ENCODE peak calls at places on chromosomes 2 and 18, in four cellular contexts. T is HepG2, M is K562, A is GM12878. S is an unnamed sample.

GRCh38 chr18:62258606-62259005 is 66.5 kb upstream of the TNFRSF11A start:
- DNase-seq in T (no peak), M (no peak), A (no peak), S (no peak)

GRCh38 chr2:156892449-156893335 is 364.8 kb upstream of the GALNT5 start:
- DNase-seq in T (peak; percentile 34), M (no peak), A (peak; percentile 7), S (no peak)

GRCh38 chr2:236867441-236868260 is 218.0 kb upstream of the COPS8 start:
- DNase-seq in T (no peak), M (no peak), A (no peak), S (no peak)

GRCh38 chr2:236505071-236505470 is 64.6 kb upstream of the ACKR3 start:
- DNase-seq in T (no peak), M (no peak), A (no peak), S (no peak)

GRCh38 chr2:193738892-193739291 is 1544.2 kb upstream of the TMEFF2 start:
- DNase-seq in T (no peak), M (no peak), A (no peak), S (no peak)

GRCh38 chr2:99938250-99938649 is 204.1 kb downstream of the AFF3 start:
- DNase-seq in T (no peak), M (no peak), A (no peak), S (no peak)

GRCh38 chr2:227016894-227017293 is 147.1 kb downstream of the COL4A4 start:
- DNase-seq in T (no peak), M (no peak), A (no peak), S (no peak)

GRCh38 chr2:237500681-237501424 is 13.8 kb downstream of the MLPH start:
- DNase-seq in T (no peak), M (no peak), A (no peak), S (no peak)

GRCh38 chr2:25362564-25363145 is 20.9 kb upstream of the DNMT3A start:
- DNase-seq in T (no peak), M (no peak), A (peak; percentile 80), S (no peak)

GRCh38 chr2:178205853-178206516 is 11.7 kb downstream of the OSBPL6 start:
- DNase-seq in T (no peak), M (no peak), A (no peak), S (no peak)

GRCh38 chr2:109615637-109616144 is 1.5 kb downstream of the SOWAHC start:
- DNase-seq in T (peak; percentile 73), M (no peak), A (no peak), S (peak; percentile 32)

GRCh38 chr2:14996306-14997014 is 363.9 kb downstream of the LRATD1 start:
- DNase-seq in T (no peak), M (no peak), A (no peak), S (no peak)

GRCh38 chr2:33267745-33268144 is 208.7 kb upstream of the RASGRP3 start:
- DNase-seq in T (no peak), M (no peak), A (no peak), S (no peak)

GRCh38 chr2:5782103-5782502 is 89.9 kb downstream of the SOX11 start:
- DNase-seq in T (no peak), M (no peak), A (no peak), S (no peak)

GRCh38 chr2:128805237-128805636 is 486.6 kb upstream of the HS6ST1 start:
- DNase-seq in T (no peak), M (no peak), A (no peak), S (no peak)

GRCh38 chr2:39416172-39416571 is 20.9 kb downstream of the MAP4K3 start:
- DNase-seq in T (no peak), M (no peak), A (no peak), S (no peak)

GRCh38 chr18:73835656-73836055 is 312.0 kb downstream of the FBXO15 start:
- DNase-seq in T (no peak), M (no peak), A (no peak), S (no peak)

GRCh38 chr2:173715483-173715882 is 249.7 kb downstream of the SP3 start:
- DNase-seq in T (no peak), M (no peak), A (no peak), S (no peak)

GRCh38 chr2:20650880-20651730 is at the start of gene HS1BP3:
- DNase-seq in T (peak; percentile 67), M (peak; percentile 97), A (peak; percentile 43), S (peak; percentile 77)

GRCh38 chr18:65754121-65754520 is 3.3 kb downstream of the CDH7 start:
- DNase-seq in T (no peak), M (no peak), A (no peak), S (no peak)

GRCh38 chr2:240551809-240552208 is 6.0 kb downstream of the ANKMY1 start:
- DNase-seq in T (no peak), M (no peak), A (no peak), S (no peak)

GRCh38 chr18:8802031-8802679 is 96.8 kb downstream of the MTCL1 start:
- DNase-seq in T (no peak), M (no peak), A (no peak), S (no peak)

GRCh38 chr2:216392018-216392562 is 19.8 kb upstream of the MARCHF4 start:
- DNase-seq in T (no peak), M (no peak), A (no peak), S (no peak)

GRCh38 chr18:8045890-8046289 is 478.8 kb downstream of the PTPRM start:
- DNase-seq in T (no peak), M (no peak), A (no peak), S (no peak)

GRCh38 chr2:20106746-20107145 is 55.3 kb upstream of the LAPTM4A start:
- DNase-seq in T (no peak), M (no peak), A (no peak), S (peak; percentile 91)

GRCh38 chr2:119234021-119235019 is 10.7 kb downstream of the STEAP3 start:
- DNase-seq in T (peak; percentile 50), M (peak; percentile 38), A (no peak), S (peak; percentile 74)

DNA sequence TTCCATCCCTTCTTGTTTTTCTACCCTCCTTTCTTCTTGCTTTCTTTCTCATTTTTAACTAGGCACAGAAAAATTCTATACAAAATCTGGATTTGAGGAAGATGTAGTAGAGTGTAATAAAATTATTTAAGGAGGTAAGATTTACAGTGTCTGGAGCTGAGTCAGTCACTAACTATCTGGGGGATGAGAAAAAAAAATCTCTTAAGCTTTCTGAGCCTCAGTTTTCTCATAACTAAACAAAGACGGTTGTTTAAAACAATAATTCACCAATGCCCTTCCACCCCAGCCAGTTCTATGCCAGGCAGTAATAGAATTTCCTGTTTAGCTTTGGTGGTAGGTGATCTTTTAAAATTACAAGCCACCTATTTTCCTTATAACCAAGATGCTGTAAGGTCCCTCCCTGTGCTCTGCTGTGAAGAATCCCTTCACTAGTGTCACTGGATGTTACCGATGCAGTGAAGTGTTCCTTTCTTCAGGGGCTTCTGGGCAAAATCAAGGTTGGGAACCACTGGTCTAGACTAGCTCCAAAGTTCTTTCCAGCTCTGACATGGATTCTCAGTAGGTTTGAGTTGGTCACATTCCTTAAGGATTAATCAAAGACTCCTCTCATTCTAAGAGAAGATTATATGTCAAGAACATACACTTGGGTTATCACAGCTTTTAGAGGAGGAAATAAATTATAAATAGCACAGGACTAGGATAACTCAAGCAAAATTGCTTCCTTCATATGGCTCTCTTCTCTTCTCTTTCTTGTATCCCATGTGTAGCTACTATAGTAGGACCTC is 289.0 kb downstream of the CDH2 start:
- DNase-seq in T (no peak), M (no peak), A (no peak), S (no peak)
- TF ChIP-seq CREB1 in T (no peak), M (no peak), A (no peak), S (no peak)

DNA sequence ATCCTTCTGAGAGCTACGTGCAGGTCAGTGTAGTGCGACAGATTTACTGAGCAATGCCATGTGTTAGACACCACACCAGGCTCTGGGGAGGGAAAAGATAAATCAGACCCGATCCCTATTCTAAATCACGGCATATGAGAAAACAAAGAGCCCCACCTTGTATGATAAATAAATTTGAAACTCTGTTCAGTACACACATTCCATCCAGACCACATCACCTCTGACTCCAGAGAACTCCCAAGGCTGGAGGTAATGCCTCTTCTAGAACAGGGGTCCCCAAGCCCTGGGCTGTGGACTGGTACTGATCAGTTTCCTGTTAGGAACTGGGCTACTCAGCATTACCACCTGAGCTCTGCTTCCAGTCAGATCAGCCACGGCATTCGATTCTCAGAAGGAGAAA is 77.3 kb downstream of the QPCT start:
- DNase-seq in T (no peak), M (no peak), A (no peak), S (no peak)
- TF ChIP-seq ETV6 in T (no peak), M (no peak), A (no peak), S (no peak)

GRCh38 chr18:37628466-37629220 is 63.0 kb upstream of the CELF4 start:
- DNase-seq in T (no peak), M (no peak), A (no peak), S (no peak)
- TF ChIP-seq CREB1 in T (no peak), M (no peak), A (no peak), S (no peak)

GRCh38 chr18:10724666-10725065 is 198.8 kb downstream of the NAPG start:
- DNase-seq in T (no peak), M (no peak), A (no peak), S (no peak)

GRCh38 chr18:10732990-10733389 is 207.2 kb downstream of the NAPG start:
- DNase-seq in T (no peak), M (no peak), A (no peak), S (no peak)

GRCh38 chr18:10726198-10727068 is 200.6 kb downstream of the NAPG start:
- DNase-seq in T (no peak), M (no peak), A (no peak), S (no peak)

DNA sequence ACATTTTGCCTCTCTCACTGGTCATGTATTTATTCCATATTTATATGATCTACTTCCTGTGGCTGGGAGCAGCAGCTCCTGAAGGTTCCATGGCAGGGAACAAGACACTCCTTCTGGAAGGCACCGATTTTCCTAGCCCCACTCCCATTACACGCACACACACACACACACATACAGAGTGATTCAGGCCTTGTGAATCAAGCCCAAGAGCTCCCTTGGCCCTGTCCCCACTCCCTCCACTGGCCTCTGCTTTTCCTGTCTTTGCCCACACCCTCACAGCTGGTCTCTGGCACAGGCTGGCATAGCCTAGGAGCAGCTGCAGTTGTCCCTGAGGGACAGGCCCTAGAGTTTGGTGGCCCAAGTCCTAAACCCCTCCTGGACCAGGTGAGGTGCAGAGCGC is 201.7 kb downstream of the NAPG start:
- DNase-seq in T (no peak), M (no peak), A (no peak), S (no peak)
- TF ChIP-seq ETV6 in T (no peak), M (no peak), A (no peak), S (no peak)

GRCh38 chr2:64177315-64177714 is 33.1 kb upstream of the PELI1 start:
- DNase-seq in T (no peak), M (no peak), A (no peak), S (no peak)
- TF ChIP-seq CREB1 in T (no peak), M (no peak), A (no peak), S (no peak)

GRCh38 chr18:24027156-24027555 is 12.6 kb downstream of the TTC39C start:
- DNase-seq in T (no peak), M (no peak), A (no peak), S (no peak)
- TF ChIP-seq ETV6 in T (no peak), M (no peak), A (no peak), S (no peak)

GRCh38 chr2:96665083-96665569 is 22.6 kb downstream of the FER1L5 start:
- DNase-seq in T (peak; percentile 27), M (no peak), A (no peak), S (no peak)
- TF ChIP-seq CREB1 in T (no peak), M (no peak), A (no peak), S (no peak)

DNA sequence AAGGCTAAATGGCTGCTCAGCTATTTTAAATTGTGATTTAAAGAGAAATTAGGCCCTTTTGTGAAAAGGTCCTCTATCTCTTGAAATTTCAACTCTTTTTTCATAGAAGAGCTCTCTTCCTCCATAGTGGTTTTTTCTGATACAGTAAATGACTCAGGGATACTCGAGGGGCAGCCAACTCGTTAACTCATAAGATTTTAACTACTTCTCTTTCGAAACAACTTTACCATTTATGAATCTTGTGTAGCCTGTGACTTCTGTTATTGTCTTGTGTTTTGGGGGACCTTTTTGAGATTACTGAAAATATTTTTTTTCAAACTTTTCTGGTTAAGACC is 11.3 kb downstream of the TANK start:
- DNase-seq in T (no peak), M (no peak), A (no peak), S (no peak)
- TF ChIP-seq ETV6 in T (no peak), M (no peak), A (no peak), S (no peak)